ENCODE peak calls at places on chromosomes 12 and 14, in six cellular contexts. J is brain microvascular endothelial cell; Z is WTC11; V is KG1; R is stimulated activated CD4-positive, alpha-beta T cell treated with anti-CD3 and anti-CD28 coated beads, Interleukin-4, amount 100 ng/mL, for 48 hours; C is osteocyte. D is an unnamed sample.

GRCh38 chr14:104467641-104468040 is 111.9 kb upstream of the C14orf180 start:
- DNase-seq in J (no peak), Z (no peak), V (no peak), R (no peak), C (peak), D (no peak)

GRCh38 chr12:79023784-79024183 is 159.2 kb downstream of the SYT1 start:
- DNase-seq in J (no peak), Z (no peak), V (no peak), R (no peak), C (no peak), D (no peak)

GRCh38 chr12:58369576-58369975 is 428.2 kb downstream of the ATP23 start:
- DNase-seq in J (no peak), Z (no peak), V (no peak), R (no peak), C (no peak), D (no peak)

GRCh38 chr14:75831455-75831854 is 150.3 kb downstream of the TGFB3 start:
- DNase-seq in J (peak), Z (no peak), V (no peak), R (no peak), C (no peak), D (peak)

GRCh38 chr14:80988742-80989429 is 33.5 kb downstream of the TSHR start:
- DNase-seq in J (peak), Z (no peak), V (no peak), R (no peak), C (no peak), D (no peak)

GRCh38 chr14:90508073-90508472 is 111.2 kb downstream of the CALM1 start:
- DNase-seq in J (no peak), Z (no peak), V (no peak), R (no peak), C (no peak), D (no peak)

GRCh38 chr12:85572956-85573355 is 263.3 kb downstream of the RASSF9 start:
- DNase-seq in J (no peak), Z (no peak), V (no peak), R (no peak), C (no peak), D (no peak)

GRCh38 chr12:96242597-96242996 is 48.4 kb downstream of the ELK3 start:
- DNase-seq in J (no peak), Z (no peak), V (no peak), R (no peak), C (no peak), D (no peak)

GRCh38 chr12:13982010-13982409 is 608 bp upstream of the GRIN2B start:
- DNase-seq in J (no peak), Z (peak), V (no peak), R (peak), C (no peak), D (no peak)